ENCODE peak calls at places on chromosomes 16 and 17, in nine cellular contexts. One of them, this sample, is unnamed.

GRCh38 chr17:70520447-70520846 is 351.1 kb downstream of the KCNJ2 start:
- DNase-seq in Peyer's patch: no peak
- DNase-seq in esophagus squamous epithelium: no peak
- DNase-seq in gastrocnemius medialis: no peak
- DNase-seq in endothelial cell of umbilical vein: no peak
- DNase-seq in adrenal gland: no peak
- DNase-seq in GM12878: no peak
- DNase-seq in stomach: no peak
- DNase-seq in spleen: no peak
- DNase-seq in this sample: no peak

GRCh38 chr17:65158081-65158480 is 20.9 kb downstream of the RGS9 start:
- DNase-seq in stomach: no peak
- DNase-seq in adrenal gland: no peak
- DNase-seq in GM12878: no peak
- DNase-seq in spleen: no peak
- DNase-seq in endothelial cell of umbilical vein: no peak
- DNase-seq in gastrocnemius medialis: no peak
- DNase-seq in esophagus squamous epithelium: no peak
- DNase-seq in Peyer's patch: no peak
- DNase-seq in this sample: no peak

GRCh38 chr16:85611205-85611454 is 2.0 kb upstream of the GSE1 start:
- DNase-seq in endothelial cell of umbilical vein: no peak
- DNase-seq in esophagus squamous epithelium: no peak
- DNase-seq in gastrocnemius medialis: no peak
- DNase-seq in spleen: peak
- DNase-seq in Peyer's patch: no peak
- DNase-seq in GM12878: no peak
- DNase-seq in stomach: no peak
- DNase-seq in adrenal gland: no peak
- DNase-seq in this sample: peak

GRCh38 chr16:52976539-52977167 is 76.0 kb downstream of the CHD9NB start:
- DNase-seq in stomach: no peak
- DNase-seq in Peyer's patch: no peak
- DNase-seq in esophagus squamous epithelium: no peak
- DNase-seq in gastrocnemius medialis: no peak
- DNase-seq in adrenal gland: no peak
- DNase-seq in spleen: no peak
- DNase-seq in GM12878: no peak
- DNase-seq in endothelial cell of umbilical vein: peak
- DNase-seq in this sample: peak

GRCh38 chr16:50156590-50156989 is 3.5 kb downstream of the TENT4B start:
- DNase-seq in Peyer's patch: no peak
- DNase-seq in stomach: no peak
- DNase-seq in spleen: no peak
- DNase-seq in adrenal gland: no peak
- DNase-seq in GM12878: no peak
- DNase-seq in esophagus squamous epithelium: no peak
- DNase-seq in gastrocnemius medialis: no peak
- DNase-seq in endothelial cell of umbilical vein: no peak
- DNase-seq in this sample: no peak

GRCh38 chr16:68136515-68136914 is 51.3 kb downstream of the NFATC3 start:
- DNase-seq in endothelial cell of umbilical vein: no peak
- DNase-seq in spleen: no peak
- DNase-seq in stomach: no peak
- DNase-seq in adrenal gland: no peak
- DNase-seq in gastrocnemius medialis: no peak
- DNase-seq in esophagus squamous epithelium: no peak
- DNase-seq in GM12878: no peak
- DNase-seq in Peyer's patch: no peak
- DNase-seq in this sample: no peak

GRCh38 chr16:69350536-69351133 is 951 bp downstream of the TMED6 start:
- DNase-seq in Peyer's patch: no peak
- DNase-seq in GM12878: no peak
- DNase-seq in esophagus squamous epithelium: no peak
- DNase-seq in gastrocnemius medialis: no peak
- DNase-seq in stomach: peak
- DNase-seq in spleen: peak
- DNase-seq in endothelial cell of umbilical vein: no peak
- DNase-seq in adrenal gland: no peak
- DNase-seq in this sample: no peak

GRCh38 chr16:78768723-78769122 is 669.3 kb downstream of the WWOX start:
- DNase-seq in spleen: no peak
- DNase-seq in GM12878: no peak
- DNase-seq in endothelial cell of umbilical vein: no peak
- DNase-seq in gastrocnemius medialis: no peak
- DNase-seq in Peyer's patch: no peak
- DNase-seq in adrenal gland: no peak
- DNase-seq in stomach: no peak
- DNase-seq in esophagus squamous epithelium: no peak
- DNase-seq in this sample: no peak

GRCh38 chr17:4594406-4595349 is 10.3 kb downstream of the SMTNL2 start:
- DNase-seq in stomach: peak
- DNase-seq in spleen: no peak
- DNase-seq in endothelial cell of umbilical vein: no peak
- DNase-seq in GM12878: no peak
- DNase-seq in adrenal gland: no peak
- DNase-seq in Peyer's patch: peak
- DNase-seq in esophagus squamous epithelium: no peak
- DNase-seq in gastrocnemius medialis: no peak
- DNase-seq in this sample: peak

GRCh38 chr17:36920032-36921000 is 17.0 kb upstream of the LHX1 start:
- DNase-seq in Peyer's patch: no peak
- DNase-seq in GM12878: no peak
- DNase-seq in spleen: no peak
- DNase-seq in adrenal gland: no peak
- DNase-seq in endothelial cell of umbilical vein: no peak
- DNase-seq in gastrocnemius medialis: no peak
- DNase-seq in esophagus squamous epithelium: no peak
- DNase-seq in stomach: no peak
- DNase-seq in this sample: no peak

GRCh38 chr17:66420961-66421371 is 118.6 kb downstream of the PRKCA start:
- DNase-seq in esophagus squamous epithelium: no peak
- DNase-seq in GM12878: no peak
- DNase-seq in endothelial cell of umbilical vein: no peak
- DNase-seq in adrenal gland: peak
- DNase-seq in gastrocnemius medialis: no peak
- DNase-seq in spleen: no peak
- DNase-seq in stomach: no peak
- DNase-seq in Peyer's patch: no peak
- DNase-seq in this sample: no peak

GRCh38 chr17:32287804-32288511 is 22.3 kb downstream of the RHBDL3 start:
- DNase-seq in adrenal gland: no peak
- DNase-seq in endothelial cell of umbilical vein: no peak
- DNase-seq in gastrocnemius medialis: no peak
- DNase-seq in GM12878: no peak
- DNase-seq in spleen: no peak
- DNase-seq in esophagus squamous epithelium: no peak
- DNase-seq in stomach: no peak
- DNase-seq in Peyer's patch: no peak
- DNase-seq in this sample: no peak

GRCh38 chr16:20102021-20102420 is 28.3 kb upstream of the GPR139 start:
- DNase-seq in endothelial cell of umbilical vein: no peak
- DNase-seq in spleen: no peak
- DNase-seq in gastrocnemius medialis: no peak
- DNase-seq in stomach: no peak
- DNase-seq in Peyer's patch: no peak
- DNase-seq in adrenal gland: no peak
- DNase-seq in esophagus squamous epithelium: no peak
- DNase-seq in GM12878: no peak
- DNase-seq in this sample: no peak

GRCh38 chr17:79691931-79692330 is 38.8 kb upstream of the ENPP7 start:
- DNase-seq in endothelial cell of umbilical vein: no peak
- DNase-seq in stomach: peak
- DNase-seq in Peyer's patch: no peak
- DNase-seq in adrenal gland: no peak
- DNase-seq in gastrocnemius medialis: no peak
- DNase-seq in spleen: no peak
- DNase-seq in esophagus squamous epithelium: no peak
- DNase-seq in GM12878: no peak
- DNase-seq in this sample: no peak

GRCh38 chr17:17681744-17682292 is 560 bp downstream of the RAI1 start:
- DNase-seq in GM12878: no peak
- DNase-seq in esophagus squamous epithelium: no peak
- DNase-seq in endothelial cell of umbilical vein: no peak
- DNase-seq in Peyer's patch: peak
- DNase-seq in adrenal gland: no peak
- DNase-seq in gastrocnemius medialis: no peak
- DNase-seq in stomach: no peak
- DNase-seq in spleen: peak
- DNase-seq in this sample: peak

DNA sequence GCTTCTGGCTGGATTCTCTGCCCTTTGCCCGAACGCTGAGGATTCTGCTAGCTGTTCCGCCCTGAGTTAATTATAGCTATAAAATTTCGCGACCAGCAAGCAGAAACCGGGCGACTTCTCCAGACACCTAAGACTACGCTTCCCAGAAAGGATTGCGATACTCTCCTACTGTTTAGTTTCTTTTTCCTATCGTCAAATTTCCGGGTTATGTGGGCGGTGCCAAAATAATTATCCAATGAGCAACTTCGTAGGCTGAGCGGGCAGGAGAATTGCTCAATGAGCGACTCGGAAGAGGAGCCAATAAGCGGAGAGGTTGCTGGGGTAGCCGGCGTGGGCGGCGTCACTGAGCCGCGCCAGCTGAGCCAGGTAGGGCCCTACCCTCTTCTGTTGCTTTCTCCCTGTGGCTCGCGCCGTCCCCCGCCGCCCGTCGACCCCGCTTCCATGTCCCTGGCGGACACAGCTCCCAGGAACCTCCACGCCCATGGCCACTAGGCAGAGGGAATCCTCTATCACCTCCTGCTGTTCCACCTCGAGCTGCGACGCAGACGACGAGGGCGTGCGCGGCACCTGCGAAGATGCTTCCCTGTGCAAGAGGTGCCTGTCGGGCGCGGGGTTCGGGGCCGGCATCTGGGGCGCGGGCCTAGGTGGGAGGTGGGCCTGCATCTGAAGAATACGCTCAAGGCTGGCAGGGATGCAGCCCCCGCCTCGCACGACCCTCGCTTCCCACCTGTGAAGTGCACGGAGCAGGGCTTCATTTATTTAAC is at the start of gene LCMT1:
- DNase-seq in endothelial cell of umbilical vein: peak
- DNase-seq in adrenal gland: peak
- DNase-seq in esophagus squamous epithelium: peak
- DNase-seq in Peyer's patch: peak
- DNase-seq in gastrocnemius medialis: peak
- DNase-seq in GM12878: peak
- DNase-seq in stomach: peak
- DNase-seq in spleen: peak
- DNase-seq in this sample: peak
- TF ChIP-seq POLR2A in endothelial cell of umbilical vein: peak
- TF ChIP-seq POLR2A in adrenal gland: peak
- TF ChIP-seq POLR2A in esophagus squamous epithelium: no peak
- TF ChIP-seq POLR2A in Peyer's patch: peak
- TF ChIP-seq POLR2A in gastrocnemius medialis: peak
- TF ChIP-seq POLR2A in GM12878: peak
- TF ChIP-seq POLR2A in stomach: no peak
- TF ChIP-seq POLR2A in spleen: no peak
- TF ChIP-seq POLR2A in this sample: peak

GRCh38 chr16:56420613-56421012 is 4.7 kb downstream of the AMFR start:
- DNase-seq in stomach: no peak
- DNase-seq in endothelial cell of umbilical vein: no peak
- DNase-seq in esophagus squamous epithelium: no peak
- DNase-seq in spleen: no peak
- DNase-seq in gastrocnemius medialis: no peak
- DNase-seq in Peyer's patch: no peak
- DNase-seq in GM12878: no peak
- DNase-seq in adrenal gland: no peak
- DNase-seq in this sample: no peak
- TF ChIP-seq POLR2A in stomach: no peak
- TF ChIP-seq POLR2A in endothelial cell of umbilical vein: no peak
- TF ChIP-seq POLR2A in esophagus squamous epithelium: no peak
- TF ChIP-seq POLR2A in spleen: no peak
- TF ChIP-seq POLR2A in gastrocnemius medialis: no peak
- TF ChIP-seq POLR2A in Peyer's patch: no peak
- TF ChIP-seq POLR2A in GM12878: no peak
- TF ChIP-seq POLR2A in adrenal gland: no peak
- TF ChIP-seq POLR2A in this sample: no peak

DNA sequence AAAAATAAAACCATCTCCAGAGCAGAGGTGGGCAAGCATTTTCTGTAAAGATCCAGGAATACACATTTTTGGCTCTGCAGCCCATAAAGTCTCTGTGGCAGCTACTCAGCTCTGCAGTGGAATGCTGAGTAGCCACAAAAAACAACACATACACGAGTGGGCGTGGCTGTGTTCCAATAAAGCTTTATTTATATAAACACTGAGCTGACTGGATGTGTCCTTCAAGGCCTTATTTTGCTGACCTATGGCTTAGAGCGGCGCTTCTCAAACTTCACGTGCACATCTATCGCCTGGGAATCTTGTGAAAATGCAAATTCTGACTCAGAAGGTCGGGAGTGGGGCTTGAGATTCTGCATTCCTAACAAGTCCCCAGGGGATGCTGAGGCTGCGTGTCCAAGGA is 39.7 kb downstream of the XYLT1 start:
- DNase-seq in endothelial cell of umbilical vein: no peak
- DNase-seq in Peyer's patch: no peak
- DNase-seq in esophagus squamous epithelium: no peak
- DNase-seq in spleen: no peak
- DNase-seq in gastrocnemius medialis: no peak
- DNase-seq in stomach: no peak
- DNase-seq in adrenal gland: no peak
- DNase-seq in GM12878: no peak
- DNase-seq in this sample: no peak
- TF ChIP-seq POLR2A in endothelial cell of umbilical vein: no peak
- TF ChIP-seq POLR2A in Peyer's patch: no peak
- TF ChIP-seq POLR2A in esophagus squamous epithelium: no peak
- TF ChIP-seq POLR2A in spleen: no peak
- TF ChIP-seq POLR2A in gastrocnemius medialis: no peak
- TF ChIP-seq POLR2A in stomach: no peak
- TF ChIP-seq POLR2A in adrenal gland: no peak
- TF ChIP-seq POLR2A in GM12878: no peak
- TF ChIP-seq POLR2A in this sample: no peak

GRCh38 chr16:66873685-66874055 is 6.6 kb upstream of the PDP2 start:
- DNase-seq in stomach: no peak
- DNase-seq in esophagus squamous epithelium: no peak
- DNase-seq in adrenal gland: no peak
- DNase-seq in spleen: no peak
- DNase-seq in GM12878: no peak
- DNase-seq in endothelial cell of umbilical vein: no peak
- DNase-seq in Peyer's patch: no peak
- DNase-seq in gastrocnemius medialis: no peak
- DNase-seq in this sample: no peak

GRCh38 chr16:66872927-66873684 is 7.2 kb upstream of the PDP2 start:
- DNase-seq in endothelial cell of umbilical vein: peak
- DNase-seq in spleen: peak
- DNase-seq in esophagus squamous epithelium: peak
- DNase-seq in gastrocnemius medialis: peak
- DNase-seq in Peyer's patch: peak
- DNase-seq in adrenal gland: peak
- DNase-seq in stomach: peak
- DNase-seq in GM12878: peak
- DNase-seq in this sample: peak

GRCh38 chr16:66871840-66872239 is 8.5 kb upstream of the PDP2 start:
- DNase-seq in spleen: no peak
- DNase-seq in endothelial cell of umbilical vein: no peak
- DNase-seq in gastrocnemius medialis: no peak
- DNase-seq in Peyer's patch: peak
- DNase-seq in GM12878: no peak
- DNase-seq in adrenal gland: no peak
- DNase-seq in stomach: no peak
- DNase-seq in esophagus squamous epithelium: no peak
- DNase-seq in this sample: no peak

GRCh38 chr16:66872524-66872923 is 7.8 kb upstream of the PDP2 start:
- DNase-seq in endothelial cell of umbilical vein: no peak
- DNase-seq in GM12878: no peak
- DNase-seq in gastrocnemius medialis: no peak
- DNase-seq in spleen: no peak
- DNase-seq in stomach: no peak
- DNase-seq in esophagus squamous epithelium: no peak
- DNase-seq in Peyer's patch: no peak
- DNase-seq in adrenal gland: no peak
- DNase-seq in this sample: no peak

GRCh38 chr16:66869424-66869823 is 10.9 kb upstream of the PDP2 start:
- DNase-seq in endothelial cell of umbilical vein: no peak
- DNase-seq in adrenal gland: no peak
- DNase-seq in GM12878: no peak
- DNase-seq in spleen: no peak
- DNase-seq in gastrocnemius medialis: no peak
- DNase-seq in stomach: no peak
- DNase-seq in esophagus squamous epithelium: no peak
- DNase-seq in Peyer's patch: no peak
- DNase-seq in this sample: no peak
- TF ChIP-seq POLR2A in endothelial cell of umbilical vein: no peak
- TF ChIP-seq POLR2A in adrenal gland: no peak
- TF ChIP-seq POLR2A in GM12878: no peak
- TF ChIP-seq POLR2A in spleen: no peak
- TF ChIP-seq POLR2A in gastrocnemius medialis: no peak
- TF ChIP-seq POLR2A in stomach: no peak
- TF ChIP-seq POLR2A in esophagus squamous epithelium: no peak
- TF ChIP-seq POLR2A in Peyer's patch: no peak
- TF ChIP-seq POLR2A in this sample: no peak